ENCODE peak calls at places on chromosomes 12 and 14, in four cellular contexts. T is ELF-1, H is NCI-H2029, S is psoas muscle. M is an unnamed sample.

GRCh38 chr14:96135285-96135684 is 69.4 kb upstream of the BDKRB2 start:
- DNase-seq in S (no peak), T (no peak), H (peak), M (no peak)

GRCh38 chr12:21980544-21980943 is 39.3 kb upstream of the ABCC9 start:
- DNase-seq in H (no peak), T (no peak), S (no peak), M (no peak)

GRCh38 chr14:55754471-55754870 is 174.5 kb downstream of the KTN1 start:
- DNase-seq in H (no peak), T (no peak), S (no peak), M (no peak)

GRCh38 chr14:91205449-91205848 is 39.1 kb downstream of the GPR68 start:
- DNase-seq in H (no peak), T (no peak), S (no peak), M (no peak)

GRCh38 chr14:25400607-25401206 is 350.8 kb upstream of the STXBP6 start:
- DNase-seq in H (peak), S (no peak), T (no peak), M (peak)

GRCh38 chr14:88005978-88006851 is 1.3 kb downstream of the GPR65 start:
- DNase-seq in T (no peak), H (no peak), S (no peak), M (no peak)

GRCh38 chr14:64640839-64641238 is 63.4 kb upstream of the PLEKHG3 start:
- DNase-seq in T (no peak), H (no peak), S (no peak), M (no peak)

GRCh38 chr12:62269464-62270228 is 9.4 kb downstream of the USP15 start:
- DNase-seq in H (no peak), T (no peak), S (no peak), M (no peak)

GRCh38 chr12:69698769-69699540 is at the start of gene BEST3:
- DNase-seq in T (no peak), H (peak), S (peak), M (no peak)

GRCh38 chr12:121955258-121956040 is 37.1 kb downstream of the CFAP251 start:
- DNase-seq in T (no peak), S (no peak), H (no peak), M (peak)

GRCh38 chr12:94704452-94704871 is 54.1 kb upstream of the TMCC3 start:
- DNase-seq in H (peak), T (no peak), S (no peak), M (no peak)

GRCh38 chr14:93939304-93940229 is 12.4 kb downstream of the FAM181A start:
- DNase-seq in T (peak), H (peak), S (peak), M (peak)

M was measured in mesendoderm.